ENCODE peak calls at places on chromosomes 4 and X, in four cellular contexts. One of them, this sample, is unnamed.
A peak's percentile ranks its signal among the peaks of the same experiment; 100 is the strongest.

GRCh38 chr4:40256329-40256728 is 59.5 kb downstream of the RHOH start:
- DNase-seq in transverse colon: no peak
- DNase-seq in PC-3: no peak
- DNase-seq in gastrocnemius medialis: no peak
- DNase-seq in this sample: no peak

GRCh38 chrX:40179333-40179732 is 81.6 kb upstream of the BCOR start:
- DNase-seq in transverse colon: no peak
- DNase-seq in PC-3: no peak
- DNase-seq in gastrocnemius medialis: no peak
- DNase-seq in this sample: no peak

GRCh38 chr4:162661913-162662312 is 498.1 kb upstream of the FSTL5 start:
- DNase-seq in transverse colon: no peak
- DNase-seq in PC-3: no peak
- DNase-seq in gastrocnemius medialis: no peak
- DNase-seq in this sample: no peak

GRCh38 chr4:102778720-102779119 is 18.0 kb upstream of the MANBA start:
- DNase-seq in transverse colon: peak; percentile 64
- DNase-seq in PC-3: no peak
- DNase-seq in gastrocnemius medialis: no peak
- DNase-seq in this sample: no peak

GRCh38 chrX:11756354-11757318 is 1.4 kb upstream of the MSL3 start:
- DNase-seq in transverse colon: no peak
- DNase-seq in PC-3: peak; percentile 56
- DNase-seq in gastrocnemius medialis: no peak
- DNase-seq in this sample: no peak

GRCh38 chr4:140028676-140029407 is 125.1 kb downstream of the MAML3 start:
- DNase-seq in transverse colon: no peak
- DNase-seq in PC-3: peak; percentile 3
- DNase-seq in gastrocnemius medialis: no peak
- DNase-seq in this sample: no peak

GRCh38 chr4:72577211-72577610 is 8.2 kb upstream of the ADAMTS3 start:
- DNase-seq in transverse colon: no peak
- DNase-seq in PC-3: no peak
- DNase-seq in gastrocnemius medialis: no peak
- DNase-seq in this sample: no peak

GRCh38 chr4:71545168-71545567 is 206.3 kb downstream of the SLC4A4 start:
- DNase-seq in transverse colon: no peak
- DNase-seq in PC-3: peak; percentile 44
- DNase-seq in gastrocnemius medialis: no peak
- DNase-seq in this sample: no peak

GRCh38 chr4:118981171-118981838 is 92.7 kb downstream of the SYNPO2 start:
- DNase-seq in transverse colon: no peak
- DNase-seq in PC-3: no peak
- DNase-seq in gastrocnemius medialis: no peak
- DNase-seq in this sample: no peak

GRCh38 chr4:118756958-118757357 is 71.8 kb downstream of the METTL14 start:
- DNase-seq in transverse colon: no peak
- DNase-seq in PC-3: no peak
- DNase-seq in gastrocnemius medialis: no peak
- DNase-seq in this sample: no peak

GRCh38 chrX:22699591-22700091 is 300.1 kb upstream of the DDX53 start:
- DNase-seq in transverse colon: no peak
- DNase-seq in PC-3: peak; percentile 2
- DNase-seq in gastrocnemius medialis: peak; percentile 15
- DNase-seq in this sample: no peak

GRCh38 chrX:153537526-153538295 is 20.3 kb downstream of the ATP2B3 start:
- DNase-seq in transverse colon: no peak
- DNase-seq in PC-3: no peak
- DNase-seq in gastrocnemius medialis: no peak
- DNase-seq in this sample: no peak

GRCh38 chrX:115018944-115019343 is 1.5 kb upstream of the IL13RA2 start:
- DNase-seq in transverse colon: no peak
- DNase-seq in PC-3: peak; percentile 61
- DNase-seq in gastrocnemius medialis: no peak
- DNase-seq in this sample: no peak

GRCh38 chr4:82382756-82383155 is 9.0 kb upstream of the HNRNPD start:
- DNase-seq in transverse colon: no peak
- DNase-seq in PC-3: no peak
- DNase-seq in gastrocnemius medialis: no peak
- DNase-seq in this sample: no peak
- H3K9me3 ChIP-seq in transverse colon: no peaks in the 10 kb centered on the region
- H3K9me3 ChIP-seq in PC-3: no peaks in the 10 kb centered on the region
- H3K9me3 ChIP-seq in gastrocnemius medialis: no peaks in the 10 kb centered on the region
- H3K9me3 ChIP-seq in this sample: no peaks in the 10 kb centered on the region

GRCh38 chr4:120893314-120893713 is 29.2 kb downstream of the PRDM5 start:
- DNase-seq in transverse colon: no peak
- DNase-seq in PC-3: no peak
- DNase-seq in gastrocnemius medialis: no peak
- DNase-seq in this sample: no peak

GRCh38 chr4:120897981-120898719 is 24.4 kb downstream of the PRDM5 start:
- DNase-seq in transverse colon: no peak
- DNase-seq in PC-3: no peak
- DNase-seq in gastrocnemius medialis: no peak
- DNase-seq in this sample: no peak

DNA sequence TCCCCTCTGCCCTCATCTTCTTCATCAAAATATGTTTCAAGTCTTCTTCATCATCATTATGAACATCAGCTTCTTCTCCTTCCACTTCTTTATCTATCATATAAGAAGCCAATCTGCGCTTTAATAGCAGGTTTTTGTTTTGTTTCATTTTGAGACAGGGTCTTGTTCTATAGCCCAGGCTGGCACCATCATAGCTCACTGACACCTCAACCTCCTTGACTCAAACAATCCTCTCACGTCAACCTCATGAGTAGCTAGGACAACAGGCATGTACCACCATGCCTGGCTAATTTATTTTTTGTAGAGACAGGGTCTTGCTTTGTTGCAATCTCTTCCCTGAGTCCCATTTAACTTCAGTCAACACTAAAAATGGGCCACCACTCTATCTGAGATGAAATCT is 27.0 kb downstream of the PRDM5 start:
- DNase-seq in transverse colon: no peak
- DNase-seq in PC-3: no peak
- DNase-seq in gastrocnemius medialis: no peak
- DNase-seq in this sample: no peak
- H3K4me3 ChIP-seq in transverse colon: no peak overlapping the region
- H3K4me3 ChIP-seq in PC-3: no peak overlapping the region
- H3K4me3 ChIP-seq in gastrocnemius medialis: no peak overlapping the region
- H3K4me3 ChIP-seq in this sample: no peak overlapping the region

DNA sequence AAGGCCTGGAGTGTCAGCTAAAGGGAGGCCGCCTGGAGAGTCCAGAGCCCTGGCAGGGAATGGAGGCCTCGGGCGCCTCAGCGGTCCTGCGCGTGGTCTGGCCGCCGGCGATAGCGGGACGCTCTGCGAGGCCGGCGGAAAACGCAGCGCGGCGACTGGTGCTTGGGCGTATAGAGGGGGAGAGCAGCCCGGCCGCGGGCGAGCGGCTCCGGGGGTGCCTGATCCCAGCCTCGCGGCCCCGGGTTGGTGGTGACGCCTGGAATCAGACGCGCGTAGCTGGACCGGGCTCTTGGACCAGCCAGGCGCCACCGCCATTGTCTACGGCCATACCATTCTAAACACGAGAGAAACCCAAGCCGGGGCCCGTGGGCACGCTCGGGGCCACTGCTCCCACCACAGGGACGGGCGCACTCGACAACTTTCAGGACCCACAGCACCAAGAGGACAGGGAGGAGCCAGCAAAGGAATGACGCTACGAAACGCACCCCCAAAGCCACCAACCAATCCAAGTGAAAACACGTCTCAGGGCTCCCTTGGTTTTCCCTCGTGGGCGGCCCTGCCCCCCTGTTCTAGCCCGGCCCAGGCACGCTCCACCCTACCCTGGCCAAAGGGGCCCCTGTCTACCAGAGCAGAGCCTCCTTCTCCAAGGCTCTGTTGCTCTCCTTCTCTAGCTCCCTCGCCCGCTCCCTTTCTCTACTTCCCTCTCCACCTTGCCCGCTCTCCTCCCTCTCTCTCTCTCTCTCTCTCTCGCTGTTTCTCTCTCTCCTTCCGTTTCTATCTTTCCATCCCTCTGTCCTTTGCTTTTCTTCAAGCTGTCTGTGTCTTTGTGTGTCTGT is 7.8 kb downstream of the FRG2 start:
- DNase-seq in transverse colon: no peak
- DNase-seq in PC-3: no peak
- DNase-seq in gastrocnemius medialis: no peak
- DNase-seq in this sample: no peak
- H3K9me3 ChIP-seq in transverse colon: no peaks in the 10 kb centered on the region
- H3K9me3 ChIP-seq in PC-3: no peaks in the 10 kb centered on the region
- H3K9me3 ChIP-seq in gastrocnemius medialis: no peaks in the 10 kb centered on the region
- H3K9me3 ChIP-seq in this sample: no peaks in the 10 kb centered on the region

DNA sequence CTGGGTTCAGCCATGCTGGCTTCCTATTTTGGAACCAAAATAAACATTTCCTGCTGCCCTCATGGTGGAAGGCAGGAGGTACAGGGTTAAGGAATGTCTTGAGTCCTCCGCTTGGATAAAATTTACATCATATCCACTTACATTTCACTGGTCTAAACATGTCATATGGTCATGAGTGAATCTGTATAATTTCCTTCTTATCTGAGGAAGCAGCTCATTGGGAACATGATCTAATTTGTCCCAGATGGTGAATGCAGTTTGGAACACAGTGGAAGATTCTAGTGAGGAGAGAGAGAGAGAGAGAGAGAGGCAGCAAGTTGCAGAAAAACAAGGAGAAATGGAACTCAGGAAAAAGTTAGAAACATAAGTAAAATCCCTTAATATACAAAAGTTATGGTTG is 46.8 kb downstream of the MXRA5 start:
- DNase-seq in transverse colon: no peak
- DNase-seq in PC-3: no peak
- DNase-seq in gastrocnemius medialis: no peak
- DNase-seq in this sample: no peak
- H3K4me3 ChIP-seq in transverse colon: no peak overlapping the region
- H3K4me3 ChIP-seq in PC-3: no peak overlapping the region
- H3K4me3 ChIP-seq in gastrocnemius medialis: no peak overlapping the region
- H3K4me3 ChIP-seq in this sample: no peak overlapping the region

GRCh38 chr4:82758701-82759685 is 39.6 kb downstream of the SCD5 start:
- DNase-seq in transverse colon: no peak
- DNase-seq in PC-3: no peak
- DNase-seq in gastrocnemius medialis: no peak
- DNase-seq in this sample: no peak
- H3K9me3 ChIP-seq in transverse colon: no peaks in the 10 kb centered on the region
- H3K9me3 ChIP-seq in PC-3: no peaks in the 10 kb centered on the region
- H3K9me3 ChIP-seq in gastrocnemius medialis: no peaks in the 10 kb centered on the region
- H3K9me3 ChIP-seq in this sample: no peaks in the 10 kb centered on the region

GRCh38 chrX:20116575-20117240 is at the start of gene MAP7D2:
- DNase-seq in transverse colon: no peak
- DNase-seq in PC-3: no peak
- DNase-seq in gastrocnemius medialis: no peak
- DNase-seq in this sample: no peak
- H3K4me3 ChIP-seq in transverse colon: peak within 1 kb of the TSS; percentile 42
- H3K4me3 ChIP-seq in PC-3: no peak within 1 kb of the TSS
- H3K4me3 ChIP-seq in gastrocnemius medialis: no peak within 1 kb of the TSS
- H3K4me3 ChIP-seq in this sample: peak within 1 kb of the TSS; percentile 53

GRCh38 chrX:100913111-100913510 is 15.6 kb downstream of the XKRX start:
- DNase-seq in transverse colon: no peak
- DNase-seq in PC-3: peak; percentile 10
- DNase-seq in gastrocnemius medialis: no peak
- DNase-seq in this sample: no peak
- H3K9me3 ChIP-seq in transverse colon: no peaks in the 10 kb centered on the region
- H3K9me3 ChIP-seq in PC-3: no peaks in the 10 kb centered on the region
- H3K9me3 ChIP-seq in gastrocnemius medialis: no peaks in the 10 kb centered on the region
- H3K9me3 ChIP-seq in this sample: no peaks in the 10 kb centered on the region

This sample was measured in psoas muscle.